ENCODE peak calls at places on chromosomes 16 and 17, in six cellular contexts. M, P, E, V, N and T are unnamed samples.

GRCh38 chr17:71283486-71283885 is 837.3 kb upstream of the SOX9 start:
- DNase-seq in N (no peak), E (no peak), M (no peak), V (no peak), P (no peak), T (no peak)

GRCh38 chr16:1945559-1946391 is 2.8 kb upstream of the MSRB1 start:
- DNase-seq in P (no peak), E (no peak), N (no peak), V (no peak), M (no peak), T (no peak)

GRCh38 chr17:390025-390424 is 37.4 kb upstream of the RPH3AL start:
- DNase-seq in N (no peak), E (no peak), P (no peak), M (no peak), V (no peak), T (no peak)

GRCh38 chr17:21286066-21286770 is 1.7 kb downstream of the MAP2K3 start:
- DNase-seq in P (peak; percentile 95), M (peak; percentile 94), E (peak; percentile 92), N (peak; percentile 88), V (peak; percentile 55), T (peak; percentile 95)

GRCh38 chr17:21742326-21742725 is 50.0 kb downstream of the KCNJ18 start:
- DNase-seq in N (no peak), E (no peak), M (no peak), P (no peak), V (peak; percentile 22), T (no peak)

GRCh38 chr17:80494547-80494946 is 18.1 kb upstream of the NPTX1 start:
- DNase-seq in P (no peak), V (no peak), M (peak; percentile 32), N (no peak), E (no peak), T (no peak)

GRCh38 chr17:80899402-80900268 is 92.0 kb upstream of the CHMP6 start:
- DNase-seq in P (peak; percentile 82), M (peak; percentile 12), V (peak; percentile 96), E (no peak), N (no peak), T (peak; percentile 21)

GRCh38 chr17:4858880-4859260 is 25.7 kb downstream of the MINK1 start:
- DNase-seq in M (peak; percentile 93), N (peak; percentile 62), E (peak; percentile 67), P (peak; percentile 73), V (peak; percentile 80), T (peak; percentile 93)

GRCh38 chr17:42411905-42412679 is 11.0 kb downstream of the CAVIN1 start:
- DNase-seq in P (no peak), V (no peak), M (no peak), N (no peak), E (no peak), T (no peak)

GRCh38 chr16:6827272-6827671 is 505.4 kb upstream of the RBFOX1 start:
- DNase-seq in P (no peak), M (no peak), V (no peak), N (no peak), E (peak; percentile 7), T (no peak)

GRCh38 chr16:22614271-22614947 is 103.7 kb downstream of the NPIPB5 start:
- DNase-seq in V (no peak), E (no peak), N (peak; percentile 86), P (no peak), M (peak; percentile 99), T (peak; percentile 77)

GRCh38 chr17:37642706-37643105 is 540 bp downstream of the DDX52 start:
- DNase-seq in N (no peak), M (peak; percentile 50), V (peak; percentile 23), P (no peak), E (no peak), T (peak; percentile 65)

GRCh38 chr17:75124041-75124818 is 7.3 kb downstream of the NT5C start:
- DNase-seq in V (no peak), P (peak; percentile 74), M (peak; percentile 98), E (peak; percentile 40), N (peak; percentile 54), T (peak; percentile 97)

GRCh38 chr16:86085795-86086194 is 186.8 kb downstream of the IRF8 start:
- DNase-seq in P (peak; percentile 10), E (no peak), N (no peak), V (no peak), M (no peak), T (no peak)

GRCh38 chr16:53949716-53950410 is 245.9 kb downstream of the FTO start:
- DNase-seq in N (no peak), V (no peak), E (no peak), P (no peak), M (no peak), T (no peak)

GRCh38 chr17:57908278-57908677 is 46.9 kb downstream of the CUEDC1 start:
- DNase-seq in M (no peak), E (no peak), P (no peak), N (no peak), V (no peak), T (no peak)

GRCh38 chr17:44074231-44074910 is 3.8 kb downstream of the G6PC3 start:
- DNase-seq in V (no peak), P (no peak), N (no peak), M (no peak), E (no peak), T (no peak)

GRCh38 chr17:40190197-40191021 is 13.1 kb downstream of the RAPGEFL1 start:
- DNase-seq in N (no peak), P (no peak), E (no peak), V (peak; percentile 92), M (no peak), T (peak; percentile 17)

GRCh38 chr16:11367483-11367906 is 22.2 kb downstream of the RMI2 start:
- DNase-seq in N (no peak), E (no peak), P (no peak), V (no peak), M (no peak), T (no peak)

GRCh38 chr17:1597861-1598342 is 30.7 kb downstream of the SLC43A2 start:
- DNase-seq in M (peak; percentile 46), N (peak; percentile 43), V (no peak), P (no peak), E (no peak), T (peak; percentile 75)

GRCh38 chr17:510223-510917 is 157.8 kb upstream of the RPH3AL start:
- DNase-seq in P (no peak), M (no peak), V (no peak), N (no peak), E (no peak), T (no peak)

GRCh38 chr16:1150511-1150982 is 2.4 kb upstream of the CACNA1H start:
- DNase-seq in M (no peak), E (no peak), P (no peak), V (peak; percentile 89), N (no peak), T (no peak)

GRCh38 chr17:64599187-64599676 is 62.9 kb downstream of the SMURF2 start:
- DNase-seq in N (no peak), V (no peak), P (no peak), E (no peak), M (no peak), T (no peak)

GRCh38 chr17:4968916-4969550 is 1.4 kb upstream of the SPAG7 start:
- DNase-seq in N (no peak), M (peak; percentile 80), P (no peak), E (no peak), V (peak; percentile 66), T (peak; percentile 84)

GRCh38 chr16:84450176-84450865 is 54.1 kb downstream of the MEAK7 start:
- DNase-seq in N (no peak), E (no peak), V (no peak), M (no peak), P (peak; percentile 41), T (no peak)

GRCh38 chr17:14307560-14308024 is 6.7 kb downstream of the HS3ST3B1 start:
- DNase-seq in E (no peak), M (peak; percentile 67), N (no peak), V (no peak), P (no peak), T (peak; percentile 72)

GRCh38 chr17:14306602-14307001 is 5.7 kb downstream of the HS3ST3B1 start:
- DNase-seq in E (no peak), V (no peak), N (no peak), P (no peak), M (no peak), T (no peak)

GRCh38 chr17:14304876-14305636 is 4.2 kb downstream of the HS3ST3B1 start:
- DNase-seq in N (no peak), M (no peak), E (no peak), P (no peak), V (peak; percentile 45), T (no peak)

GRCh38 chr17:14304222-14304844 is 3.5 kb downstream of the HS3ST3B1 start:
- DNase-seq in P (no peak), E (no peak), M (no peak), N (no peak), V (no peak), T (no peak)

DNA sequence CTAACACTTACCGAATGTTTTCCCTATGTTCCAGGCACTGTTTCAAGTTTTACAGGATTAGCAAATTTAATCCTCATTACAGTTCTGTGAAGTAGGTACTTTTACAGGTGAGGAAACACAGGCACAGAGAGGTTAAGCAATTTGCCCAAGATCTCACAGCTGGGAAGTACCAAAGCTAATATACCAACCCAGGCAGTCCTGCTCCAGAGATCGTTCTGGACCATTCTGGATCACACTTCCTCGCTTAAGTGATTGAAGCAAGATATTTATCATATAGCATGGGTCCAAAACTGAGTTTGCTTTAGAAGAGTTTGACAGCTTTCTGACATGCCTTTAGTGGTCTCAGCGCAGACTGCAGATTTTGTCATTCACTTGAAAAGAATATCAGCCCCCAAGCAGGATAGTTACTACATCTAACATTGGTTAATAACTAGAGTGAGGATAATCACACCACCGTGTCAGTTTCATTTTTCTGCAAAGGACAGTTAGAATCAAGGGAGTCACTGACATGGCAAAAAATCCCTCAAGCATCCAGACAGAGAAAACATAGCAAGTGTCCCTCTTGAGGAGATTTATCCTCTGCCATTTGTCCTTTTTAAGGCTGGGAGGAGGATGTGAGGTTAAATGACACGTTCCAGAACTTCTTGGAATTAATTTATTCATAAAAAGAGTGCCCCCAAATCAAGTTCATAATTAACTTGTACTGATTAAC is 5.1 kb downstream of the HS3ST3B1 start:
- DNase-seq in M (no peak), N (no peak), P (no peak), V (no peak), E (no peak), T (no peak)
- H3K4me3 ChIP-seq in M (no peak overlapping the region), N (no peak overlapping the region), P (no peak overlapping the region), V (no peak overlapping the region), E (no peak overlapping the region), T (no peak overlapping the region)

GRCh38 chr16:88566158-88566557 is 4.0 kb upstream of the ZC3H18 start:
- DNase-seq in N (no peak), P (no peak), V (no peak), E (no peak), M (peak; percentile 49), T (peak; percentile 65)
- H3K36me3 ChIP-seq in N (no peaks in the 10 kb centered on the region), P (no peaks in the 10 kb centered on the region), V (no peaks in the 10 kb centered on the region), E (no peaks in the 10 kb centered on the region), M (no peaks in the 10 kb centered on the region), T (no peaks in the 10 kb centered on the region)

DNA sequence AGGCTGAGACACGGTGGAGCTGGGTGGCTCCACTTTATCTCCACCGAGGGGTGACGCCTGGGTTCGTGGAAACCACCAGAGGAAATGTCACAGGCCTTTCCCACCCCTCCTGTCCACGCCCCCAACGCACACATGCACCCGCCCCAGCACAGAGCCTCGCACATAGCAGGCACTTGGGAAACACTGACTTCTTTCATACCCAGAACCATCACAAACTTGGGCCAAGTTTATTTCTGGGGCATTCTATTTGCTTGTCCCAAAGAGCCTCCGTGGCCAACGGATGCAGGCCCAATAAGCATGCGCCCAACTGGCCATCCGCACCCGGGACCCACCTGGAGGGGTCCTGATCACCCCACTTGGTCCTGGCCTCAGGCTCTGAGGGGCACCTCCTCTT is 3.3 kb downstream of the BCAR1 start:
- DNase-seq in V (no peak), N (no peak), E (peak; percentile 64), M (no peak), P (no peak), T (no peak)
- H3K4me3 ChIP-seq in V (no peak overlapping the region), N (no peak overlapping the region), E (peak overlapping the region; percentile 20), M (no peak overlapping the region), P (no peak overlapping the region), T (no peak overlapping the region)

GRCh38 chr16:67723940-67724339 is 4.8 kb upstream of the GFOD2 start:
- DNase-seq in M (no peak), N (no peak), V (no peak), P (peak; percentile 25), E (no peak), T (no peak)
- H3K36me3 ChIP-seq in M (no peaks in the 10 kb centered on the region), N (peaks cover 22% of the 10 kb centered on the region), V (peaks cover 8% of the 10 kb centered on the region), P (peaks cover 34% of the 10 kb centered on the region), E (peaks cover 58% of the 10 kb centered on the region), T (peaks cover 13% of the 10 kb centered on the region)